ENCODE peak calls at places on chromosomes 2 and 18, in eight cellular contexts. X, A, O, M, V, R, E and F are unnamed samples.

GRCh38 chr2:32068-32467 is 14.2 kb downstream of the FAM110C start:
- DNase-seq in X (no peak), A (no peak), O (no peak), M (no peak), V (no peak), R (no peak), E (no peak), F (no peak)

GRCh38 chr2:38959938-38960608 is 70.4 kb downstream of the ARHGEF33 start:
- DNase-seq in X (peak), A (peak), O (no peak), M (peak), V (no peak), R (peak), E (no peak), F (peak)

GRCh38 chr2:149908731-149909690 is 321.4 kb upstream of the MMADHC start:
- DNase-seq in X (no peak), A (no peak), O (no peak), M (peak), V (no peak), R (no peak), E (no peak), F (no peak)

GRCh38 chr2:37676274-37676673 is 4.8 kb upstream of the CDC42EP3 start:
- DNase-seq in X (no peak), A (no peak), O (no peak), M (peak), V (no peak), R (no peak), E (no peak), F (no peak)

GRCh38 chr2:143162997-143163396 is 33.8 kb downstream of the ARHGAP15 start:
- DNase-seq in X (no peak), A (no peak), O (no peak), M (no peak), V (no peak), R (no peak), E (no peak), F (no peak)

GRCh38 chr18:48228841-48229240 is 180.3 kb downstream of the ZBTB7C start:
- DNase-seq in X (no peak), A (no peak), O (no peak), M (no peak), V (no peak), R (no peak), E (no peak), F (no peak)

GRCh38 chr2:105375001-105375561 is 23.8 kb downstream of the FHL2 start:
- DNase-seq in X (no peak), A (no peak), O (no peak), M (peak), V (no peak), R (no peak), E (no peak), F (no peak)

GRCh38 chr2:6970976-6971480 is 53.8 kb downstream of the RNF144A start:
- DNase-seq in X (no peak), A (no peak), O (no peak), M (no peak), V (no peak), R (no peak), E (no peak), F (no peak)

GRCh38 chr18:42514522-42514921 is 559.5 kb downstream of the PIK3C3 start:
- DNase-seq in X (no peak), A (no peak), O (no peak), M (no peak), V (no peak), R (no peak), E (no peak), F (no peak)

GRCh38 chr2:80126596-80127189 is 177.9 kb downstream of the LRRTM1 start:
- DNase-seq in X (no peak), A (no peak), O (no peak), M (peak), V (no peak), R (no peak), E (no peak), F (no peak)

GRCh38 chr2:119208791-119209203 is 14.8 kb upstream of the STEAP3 start:
- DNase-seq in X (no peak), A (no peak), O (no peak), M (no peak), V (no peak), R (no peak), E (no peak), F (no peak)

GRCh38 chr18:42931501-42931900 is 184.0 kb downstream of the RIT2 start:
- DNase-seq in X (no peak), A (peak), O (no peak), M (no peak), V (no peak), R (no peak), E (no peak), F (no peak)

GRCh38 chr18:21444465-21445023 is 156.0 kb downstream of the ESCO1 start:
- DNase-seq in X (peak), A (peak), O (peak), M (peak), V (peak), R (peak), E (no peak), F (no peak)